ENCODE peak calls at places on chromosomes 16 and 17, in eight cellular contexts. Z is WTC11, R is suprapubic skin, P is neural progenitor cell, Y is HFFc6, M is adrenal gland, W is cardiac muscle cell, B is bronchial epithelial cell. A is an unnamed sample.

GRCh38 chr17:17032131-17032692 is 10.0 kb upstream of the MPRIP start:
- DNase-seq in Z (no peak), R (peak), P (peak), Y (peak), M (peak), W (no peak), B (peak), A (peak)

GRCh38 chr17:3474212-3474611 is 1.6 kb upstream of the ASPA start:
- DNase-seq in Z (no peak), R (no peak), P (no peak), Y (no peak), M (no peak), W (no peak), B (peak), A (no peak)

GRCh38 chr17:40909755-40910154 is 24.7 kb upstream of the KRT20 start:
- DNase-seq in Z (no peak), R (no peak), P (no peak), Y (peak), M (no peak), W (no peak), B (peak), A (peak)

GRCh38 chr17:44118427-44119050 is 4.9 kb downstream of the HDAC5 start:
- DNase-seq in Z (no peak), R (no peak), P (peak), Y (no peak), M (no peak), W (no peak), B (no peak), A (no peak)

GRCh38 chr17:5373112-5373511 is 46.4 kb downstream of the NUP88 start:
- DNase-seq in Z (no peak), R (no peak), P (no peak), Y (no peak), M (no peak), W (no peak), B (no peak), A (no peak)

GRCh38 chr16:27313422-27314160 is at the start of gene IL4R:
- DNase-seq in Z (peak), R (peak), P (peak), Y (peak), M (peak), W (peak), B (peak), A (peak)

GRCh38 chr17:76271669-76272540 is 6.8 kb downstream of the UBALD2 start:
- DNase-seq in Z (peak), R (no peak), P (no peak), Y (no peak), M (no peak), W (no peak), B (no peak), A (no peak)

GRCh38 chr16:52573365-52574104 is 26.6 kb upstream of the TOX3 start:
- DNase-seq in Z (no peak), R (no peak), P (no peak), Y (no peak), M (no peak), W (no peak), B (peak), A (no peak)

GRCh38 chr16:819336-819735 is 18.8 kb upstream of the GNG13 start:
- DNase-seq in Z (no peak), R (no peak), P (no peak), Y (no peak), M (no peak), W (no peak), B (no peak), A (no peak)

GRCh38 chr17:74430706-74431567 is 951 bp upstream of the GPRC5C start:
- DNase-seq in Z (peak), R (peak), P (peak), Y (no peak), M (peak), W (peak), B (peak), A (peak)

GRCh38 chr17:40819528-40820125 is 2.8 kb downstream of the KRT10 start:
- DNase-seq in Z (no peak), R (no peak), P (no peak), Y (peak), M (no peak), W (no peak), B (no peak), A (peak)

GRCh38 chr17:63075969-63076368 is 109.9 kb downstream of the TANC2 start:
- DNase-seq in Z (no peak), R (no peak), P (no peak), Y (no peak), M (no peak), W (no peak), B (no peak), A (no peak)

GRCh38 chr17:68498479-68499326 is 13.5 kb upstream of the PRKAR1A start:
- DNase-seq in Z (no peak), R (no peak), P (no peak), Y (no peak), M (peak), W (no peak), B (no peak), A (no peak)

GRCh38 chr17:44400226-44400847 is 10.9 kb upstream of the ITGA2B start:
- DNase-seq in Z (no peak), R (no peak), P (peak), Y (peak), M (no peak), W (peak), B (peak), A (peak)

GRCh38 chr17:12851901-12852435 is 62.7 kb downstream of the ARHGAP44 start:
- DNase-seq in Z (no peak), R (no peak), P (no peak), Y (no peak), M (no peak), W (no peak), B (no peak), A (no peak)

GRCh38 chr17:7748098-7748775 is 30.7 kb downstream of the DNAH2 start:
- DNase-seq in Z (no peak), R (no peak), P (no peak), Y (no peak), M (no peak), W (peak), B (no peak), A (no peak)

GRCh38 chr16:4879049-4879448 is 31.8 kb downstream of the UBN1 start:
- DNase-seq in Z (no peak), R (no peak), P (no peak), Y (no peak), M (no peak), W (no peak), B (peak), A (no peak)

GRCh38 chr17:55215711-55216110 is 49.0 kb upstream of the HLF start:
- DNase-seq in Z (no peak), R (no peak), P (no peak), Y (no peak), M (no peak), W (no peak), B (no peak), A (no peak)

GRCh38 chr17:48244121-48244711 is 136.7 kb downstream of the SNX11 start:
- DNase-seq in Z (no peak), R (no peak), P (no peak), Y (peak), M (no peak), W (no peak), B (peak), A (no peak)

GRCh38 chr17:28746611-28747045 is 2.8 kb downstream of the TRAF4 start:
- DNase-seq in Z (peak), R (no peak), P (peak), Y (no peak), M (peak), W (no peak), B (no peak), A (peak)

GRCh38 chr17:50922107-50922506 is 56.0 kb upstream of the TOB1 start:
- DNase-seq in Z (no peak), R (no peak), P (no peak), Y (peak), M (no peak), W (no peak), B (peak), A (no peak)

GRCh38 chr17:4858068-4858879 is 25.1 kb downstream of the MINK1 start:
- DNase-seq in Z (no peak), R (no peak), P (peak), Y (no peak), M (peak), W (no peak), B (peak), A (peak)

GRCh38 chr16:68287276-68288251 is 23.2 kb downstream of the SLC7A6OS start:
- DNase-seq in Z (no peak), R (peak), P (no peak), Y (peak), M (peak), W (no peak), B (peak), A (peak)

GRCh38 chr16:68116256-68116853 is 31.2 kb downstream of the NFATC3 start:
- DNase-seq in Z (no peak), R (no peak), P (no peak), Y (peak), M (no peak), W (no peak), B (peak), A (peak)

GRCh38 chr17:46733837-46734516 is 84.5 kb downstream of the WNT3 start:
- DNase-seq in Z (no peak), R (no peak), P (no peak), Y (peak), M (no peak), W (no peak), B (peak), A (peak)

GRCh38 chr17:30187528-30187927 is 48.0 kb downstream of the SLC6A4 start:
- DNase-seq in Z (no peak), R (no peak), P (no peak), Y (no peak), M (no peak), W (no peak), B (peak), A (no peak)

GRCh38 chr16:4612474-4612931 is 2.2 kb downstream of the UBALD1 start:
- DNase-seq in Z (peak), R (no peak), P (peak), Y (no peak), M (no peak), W (no peak), B (no peak), A (no peak)

GRCh38 chr16:57575468-57576277 is 33.2 kb downstream of the ADGRG5 start:
- DNase-seq in Z (no peak), R (no peak), P (no peak), Y (no peak), M (no peak), W (no peak), B (no peak), A (no peak)

GRCh38 chr17:933168-934083 is 46.1 kb downstream of the NXN start:
- DNase-seq in Z (no peak), R (no peak), P (peak), Y (peak), M (peak), W (peak), B (peak), A (peak)

DNA sequence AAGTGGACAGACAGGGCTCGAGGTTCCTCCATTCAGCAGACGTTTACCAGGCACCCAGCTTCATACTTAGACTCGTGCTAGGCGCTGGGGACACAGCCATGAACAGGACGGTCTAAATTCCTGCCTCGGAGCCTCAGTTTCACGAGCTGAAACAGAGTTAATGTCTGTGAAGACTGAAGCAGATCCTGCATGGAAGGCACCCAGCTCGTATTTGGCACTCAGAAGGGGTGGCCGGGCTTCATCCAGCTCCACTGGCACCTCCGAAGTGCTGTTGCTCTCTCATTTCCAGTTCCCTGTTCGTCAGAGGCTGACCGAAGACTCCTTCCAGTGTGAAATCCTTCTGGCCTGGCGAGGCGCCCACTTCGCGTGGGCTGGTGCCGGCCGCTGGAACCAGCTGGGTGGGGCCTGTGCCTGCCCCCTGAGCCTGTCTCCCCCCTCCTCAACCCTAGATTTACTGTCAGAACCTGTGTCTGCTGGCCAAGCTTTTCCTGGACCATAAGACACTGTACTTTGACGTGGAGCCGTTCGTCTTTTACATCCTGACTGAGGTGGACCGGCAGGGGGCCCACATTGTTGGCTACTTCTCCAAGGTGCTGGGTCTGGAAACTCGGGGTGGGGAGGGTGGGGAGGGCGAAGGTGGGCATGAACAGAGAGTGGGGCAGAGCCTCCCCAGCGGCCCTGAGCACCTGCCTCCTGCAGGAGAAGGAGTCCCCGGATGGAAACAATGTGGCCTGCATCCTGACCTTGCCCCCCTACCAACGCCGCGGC is 5.8 kb downstream of the PRSS8 start:
- DNase-seq in Z (no peak), R (no peak), P (no peak), Y (no peak), M (no peak), W (no peak), B (no peak), A (no peak)
- TF ChIP-seq CTCF in Z (no peak), R (no peak), P (no peak), Y (no peak), M (no peak), W (no peak), B (peak), A (no peak)

GRCh38 chr16:15880434-15880833 is 8.0 kb downstream of the CEP20 start:
- DNase-seq in Z (no peak), R (no peak), P (no peak), Y (no peak), M (no peak), W (no peak), B (no peak), A (no peak)

GRCh38 chr16:15876503-15876902 is 11.9 kb downstream of the CEP20 start:
- DNase-seq in Z (no peak), R (no peak), P (no peak), Y (no peak), M (no peak), W (no peak), B (peak), A (no peak)

GRCh38 chr16:15880909-15881308 is 7.5 kb downstream of the CEP20 start:
- DNase-seq in Z (no peak), R (no peak), P (no peak), Y (no peak), M (no peak), W (no peak), B (no peak), A (no peak)

GRCh38 chr16:15881794-15882379 is 6.5 kb downstream of the CEP20 start:
- DNase-seq in Z (no peak), R (no peak), P (no peak), Y (no peak), M (no peak), W (no peak), B (no peak), A (no peak)

GRCh38 chr16:15879255-15879804 is 9.1 kb downstream of the CEP20 start:
- DNase-seq in Z (no peak), R (no peak), P (no peak), Y (peak), M (no peak), W (no peak), B (peak), A (peak)
- TF ChIP-seq CTCF in Z (no peak), R (no peak), P (no peak), Y (no peak), M (no peak), W (no peak), B (no peak), A (no peak)

DNA sequence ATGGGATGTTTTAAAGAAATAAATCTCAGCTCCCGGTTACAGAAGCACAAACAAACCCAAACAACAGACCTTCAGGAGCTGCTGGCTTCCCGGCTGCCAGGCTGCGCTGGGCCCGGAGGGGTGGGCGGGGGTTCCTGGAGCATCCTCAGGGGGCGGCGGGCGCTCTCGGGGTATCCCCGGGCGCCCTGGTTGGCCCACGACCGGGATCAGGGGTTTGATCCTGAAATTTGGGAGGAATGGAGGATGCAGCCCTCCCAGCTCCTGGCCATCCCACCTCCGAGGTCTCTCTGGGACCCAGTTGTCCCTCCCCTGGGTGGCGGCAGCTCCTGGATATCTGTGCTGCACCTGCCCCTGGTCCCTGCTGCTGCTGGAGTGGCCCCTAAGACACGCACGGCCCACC is 34.3 kb downstream of the TBC1D16 start:
- DNase-seq in Z (no peak), R (no peak), P (no peak), Y (no peak), M (no peak), W (no peak), B (no peak), A (no peak)
- TF ChIP-seq CTCF in Z (no peak), R (no peak), P (no peak), Y (no peak), M (no peak), W (no peak), B (no peak), A (no peak)

DNA sequence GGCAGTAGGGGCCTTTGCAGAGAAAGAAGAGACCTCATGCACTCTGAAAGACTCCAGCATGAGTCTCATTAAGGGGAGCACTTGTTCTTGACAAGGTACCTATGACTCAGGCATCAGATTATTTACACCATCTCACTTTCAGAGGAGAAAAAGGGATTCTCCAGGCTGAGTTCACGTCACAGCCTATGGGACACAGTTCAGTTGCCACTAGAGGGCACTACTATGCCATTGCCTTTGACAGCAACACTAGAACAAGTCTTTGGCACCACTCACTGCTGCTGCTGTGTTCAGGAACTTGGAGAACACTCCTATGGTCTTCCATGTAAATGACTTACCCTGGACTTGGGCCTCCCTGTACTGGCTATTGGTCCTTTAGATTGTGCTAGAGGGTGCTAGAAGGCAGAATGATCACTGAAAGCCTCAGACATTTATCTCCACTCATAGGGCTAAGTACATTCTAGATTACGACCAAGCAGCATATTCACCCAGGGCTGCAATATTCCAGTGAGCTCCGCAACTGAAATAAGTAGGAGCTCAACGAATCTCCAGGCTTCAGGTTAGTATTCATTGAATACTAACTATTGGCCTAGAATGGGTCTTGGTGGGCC is 225.1 kb upstream of the CA10 start:
- DNase-seq in Z (peak), R (no peak), P (peak), Y (no peak), M (peak), W (peak), B (peak), A (peak)
- TF ChIP-seq CTCF in Z (no peak), R (no peak), P (peak), Y (peak), M (peak), W (peak), B (peak), A (peak)

A was measured in MCF 10A.